ENCODE peak calls at places on chromosome 5, in seven cellular contexts. G is OCI-LY7, D is A549, K is cardiac muscle cell, E is fibroblast of lung, N is gastrocnemius medialis, T is iPS DF 6.9. A is an unnamed sample.

GRCh38 chr5:72034710-72035109 is 72.6 kb upstream of the MAP1B start:
- DNase-seq in G (no peak), D (no peak), K (no peak), E (no peak), N (no peak), T (no peak), A (no peak)

GRCh38 chr5:132397224-132397623 is 27.7 kb downstream of the SLC22A5 start:
- DNase-seq in G (no peak), D (no peak), K (no peak), E (no peak), N (no peak), T (no peak), A (no peak)

GRCh38 chr5:10233505-10233904 is 16.2 kb downstream of the ATPSCKMT start:
- DNase-seq in G (no peak), D (peak; percentile 47), K (peak; percentile 85), E (peak; percentile 91), N (no peak), T (no peak), A (peak; percentile 93)

GRCh38 chr5:118857700-118858099 is 130.6 kb downstream of the DTWD2 start:
- DNase-seq in G (no peak), D (no peak), K (peak; percentile 3), E (peak; percentile 2), N (no peak), T (no peak), A (no peak)

GRCh38 chr5:16574789-16575785 is 41.7 kb downstream of the RETREG1 start:
- DNase-seq in G (no peak), D (no peak), K (peak; percentile 46), E (peak; percentile 75), N (peak; percentile 76), T (peak; percentile 29), A (no peak)

GRCh38 chr5:83924171-83924570 is 203.5 kb upstream of the HAPLN1 start:
- DNase-seq in G (no peak), D (no peak), K (peak; percentile 78), E (peak; percentile 43), N (no peak), T (no peak), A (no peak)

GRCh38 chr5:74035521-74035937 is 409.5 kb downstream of the ARHGEF28 start:
- DNase-seq in G (peak; percentile 35), D (peak; percentile 16), K (peak; percentile 88), E (peak; percentile 74), N (peak; percentile 18), T (peak; percentile 25), A (peak; percentile 51)

GRCh38 chr5:111461261-111461671 is 51.1 kb downstream of the STARD4 start:
- DNase-seq in G (peak; percentile 15), D (peak; percentile 40), K (peak; percentile 66), E (peak; percentile 2), N (no peak), T (peak; percentile 13), A (no peak)

GRCh38 chr5:101897914-101898313 is 398.2 kb downstream of the SLCO4C1 start:
- DNase-seq in G (peak; percentile 33), D (no peak), K (no peak), E (no peak), N (no peak), T (peak; percentile 5), A (no peak)

GRCh38 chr5:56094579-56095361 is 100.0 kb upstream of the IL6ST start:
- DNase-seq in G (no peak), D (no peak), K (no peak), E (no peak), N (no peak), T (no peak), A (no peak)

GRCh38 chr5:58887721-58888409 is 305.0 kb downstream of the RAB3C start:
- DNase-seq in G (no peak), D (no peak), K (peak; percentile 66), E (peak; percentile 91), N (peak; percentile 63), T (no peak), A (no peak)

GRCh38 chr5:37165761-37166160 is 83.4 kb downstream of the CPLANE1 start:
- DNase-seq in G (no peak), D (no peak), K (no peak), E (no peak), N (no peak), T (no peak), A (no peak)

GRCh38 chr5:43227655-43228054 is 35.6 kb downstream of the NIM1K start:
- DNase-seq in G (peak; percentile 20), D (peak; percentile 60), K (peak; percentile 75), E (peak; percentile 82), N (no peak), T (no peak), A (no peak)

GRCh38 chr5:178323961-178324360 is 91.4 kb upstream of the PHYKPL start:
- DNase-seq in G (no peak), D (no peak), K (no peak), E (no peak), N (no peak), T (no peak), A (no peak)

GRCh38 chr5:173324115-173325001 is 3.9 kb downstream of the STC2 start:
- DNase-seq in G (no peak), D (no peak), K (peak; percentile 97), E (peak; percentile 97), N (no peak), T (no peak), A (peak; percentile 83)

GRCh38 chr5:82106207-82106606 is 134.4 kb downstream of the ATG10 start:
- DNase-seq in G (no peak), D (no peak), K (peak; percentile 43), E (peak; percentile 45), N (no peak), T (no peak), A (no peak)

GRCh38 chr5:178778919-178779318 is 48.5 kb upstream of the ZNF354A start:
- DNase-seq in G (no peak), D (no peak), K (no peak), E (no peak), N (no peak), T (no peak), A (no peak)

GRCh38 chr5:172245046-172245445 is 38.5 kb downstream of the UBTD2 start:
- DNase-seq in G (no peak), D (no peak), K (no peak), E (no peak), N (no peak), T (no peak), A (no peak)

GRCh38 chr5:73454379-73455036 is 5.9 kb upstream of the FOXD1 start:
- DNase-seq in G (peak; percentile 58), D (no peak), K (peak; percentile 60), E (peak; percentile 60), N (no peak), T (peak; percentile 88), A (peak; percentile 25)

GRCh38 chr5:16932401-16932800 is 3.7 kb downstream of the MYO10 start:
- DNase-seq in G (no peak), D (no peak), K (no peak), E (no peak), N (no peak), T (no peak), A (no peak)

GRCh38 chr5:176533894-176534611 is 3.1 kb downstream of the RNF44 start:
- DNase-seq in G (peak; percentile 77), D (peak; percentile 51), K (no peak), E (no peak), N (peak; percentile 68), T (no peak), A (no peak)

DNA sequence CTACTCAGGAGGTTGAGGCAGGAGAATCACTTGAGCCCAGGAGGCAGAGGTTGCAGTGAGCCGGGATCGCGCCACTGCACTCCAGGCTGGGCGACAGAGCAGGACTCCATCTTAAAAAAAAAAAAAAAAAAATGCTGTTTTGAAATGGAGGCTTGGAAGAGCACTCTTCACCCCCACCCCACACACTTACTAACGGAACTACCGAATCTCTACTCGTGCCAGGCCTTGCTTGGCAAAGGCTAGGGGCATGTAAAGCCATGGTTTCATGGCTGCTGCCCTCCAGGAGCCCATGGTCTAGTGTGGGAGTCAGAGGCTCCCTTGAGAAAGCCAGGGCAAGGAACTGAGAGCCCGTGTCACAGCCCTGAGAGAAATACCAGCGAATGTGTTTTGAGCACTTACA is 21.3 kb downstream of the PCDHGC5 start:
- DNase-seq in G (peak; percentile 23), D (no peak), K (no peak), E (no peak), N (peak; percentile 12), T (no peak), A (no peak)
- H3K4me3 ChIP-seq in G (peak overlapping the region; percentile 65), D (no peak overlapping the region), K (no peak overlapping the region), E (no peak overlapping the region), N (no peak overlapping the region), T (no peak overlapping the region), A (no peak overlapping the region)

DNA sequence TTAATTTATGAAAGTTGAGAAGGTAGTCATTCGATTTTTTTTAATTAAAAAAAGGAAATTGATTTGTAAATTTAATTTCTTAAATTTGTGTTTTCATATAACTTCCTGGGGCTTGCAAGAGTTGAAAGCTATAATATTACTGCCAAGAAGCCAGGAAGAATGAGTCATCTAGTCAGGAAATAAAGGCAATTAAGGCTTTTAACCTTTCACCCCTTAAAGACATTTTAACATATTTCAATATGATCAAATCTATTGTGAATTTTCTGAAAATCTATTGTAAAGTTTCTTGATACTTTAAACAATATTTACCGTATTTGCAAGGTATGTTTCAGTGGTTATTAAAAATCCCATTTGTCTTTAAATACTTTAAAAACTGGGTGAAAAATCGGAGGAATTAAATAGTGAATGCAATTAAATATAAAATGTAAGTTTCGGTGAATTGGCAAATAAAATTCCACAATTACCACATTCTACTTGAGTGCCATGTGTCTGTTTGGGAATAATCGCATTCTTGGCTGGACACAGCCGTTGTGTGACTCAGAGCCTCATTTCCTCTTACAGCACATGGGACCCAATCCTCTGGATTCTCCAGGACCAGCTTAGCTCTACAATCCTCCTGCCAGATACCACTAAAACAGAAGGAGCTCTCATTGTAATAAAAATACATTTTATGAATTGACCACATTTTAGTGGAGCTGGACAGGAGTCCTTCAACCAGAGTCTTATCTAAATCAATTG is 310.7 kb downstream of the HCN1 start:
- DNase-seq in G (no peak), D (no peak), K (peak; percentile 58), E (peak; percentile 77), N (peak; percentile 11), T (no peak), A (no peak)
- H3K9me3 ChIP-seq in G (no peaks in the 10 kb centered on the region), D (peaks cover 7% of the 10 kb centered on the region), K (no peaks in the 10 kb centered on the region), E (no peaks in the 10 kb centered on the region), N (no peaks in the 10 kb centered on the region), T (no peaks in the 10 kb centered on the region), A (peaks cover 3% of the 10 kb centered on the region)

DNA sequence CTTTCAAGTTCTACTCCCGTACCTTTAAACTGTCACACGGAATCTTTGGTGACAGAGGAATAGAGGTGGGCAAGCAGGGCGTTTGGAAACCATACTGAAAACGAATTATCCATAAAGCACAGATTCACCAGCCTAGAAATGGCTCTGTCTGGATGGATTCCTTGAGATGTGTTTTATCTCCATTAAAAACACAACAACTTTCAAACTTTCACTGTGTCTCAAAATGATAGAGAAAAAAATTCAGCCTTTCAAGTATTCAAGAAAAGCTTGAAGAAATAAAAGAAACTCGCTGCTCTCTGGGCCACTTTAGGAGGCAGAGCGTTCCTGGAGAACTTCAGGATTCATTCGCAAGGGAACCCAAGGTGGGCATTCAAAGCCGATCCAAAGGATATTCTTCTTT is 589 bp upstream of the THBS4 start:
- DNase-seq in G (no peak), D (no peak), K (no peak), E (peak; percentile 14), N (no peak), T (no peak), A (no peak)
- H3K4me3 ChIP-seq in G (no peak overlapping the region), D (no peak overlapping the region), K (peak overlapping the region; percentile 40), E (no peak overlapping the region), N (peak overlapping the region; percentile 41), T (peak overlapping the region; percentile 84), A (no peak overlapping the region)

DNA sequence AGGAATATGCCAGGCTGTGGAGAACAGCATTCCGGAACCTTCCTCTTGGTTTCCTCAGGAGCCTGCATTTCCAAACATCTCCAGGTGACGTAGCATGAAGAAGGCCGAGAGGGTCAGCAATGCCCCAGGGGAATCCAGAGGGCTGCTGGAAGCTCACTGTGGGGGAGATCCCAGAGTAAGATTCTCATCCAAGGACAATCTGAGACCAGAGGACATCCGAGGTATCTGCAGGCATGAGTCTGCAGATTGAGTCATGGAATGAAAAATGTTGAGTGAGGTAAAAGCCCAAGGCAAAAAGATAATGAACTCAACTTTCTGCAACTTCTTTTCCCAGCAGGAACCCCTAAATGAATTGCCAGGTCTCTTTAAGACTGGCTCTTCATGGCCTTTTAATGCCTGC is 73.5 kb downstream of the KIF4B start:
- DNase-seq in G (no peak), D (no peak), K (no peak), E (no peak), N (no peak), T (no peak), A (no peak)
- H3K9me3 ChIP-seq in G (no peaks in the 10 kb centered on the region), D (no peaks in the 10 kb centered on the region), K (no peaks in the 10 kb centered on the region), E (no peaks in the 10 kb centered on the region), N (no peaks in the 10 kb centered on the region), T (no peaks in the 10 kb centered on the region), A (peaks cover 3% of the 10 kb centered on the region)